ENCODE peak calls at places on chromosome 10, in four cellular contexts. L is stomach, R is sigmoid colon, S is K562. H is an unnamed sample.

GRCh38 chr10:112778579-112778978 is 171.5 kb upstream of the TCF7L2 start:
- DNase-seq in L (no peak), R (no peak), S (no peak), H (no peak)

GRCh38 chr10:77393821-77394501 is 243.6 kb downstream of the KCNMA1 start:
- DNase-seq in L (no peak), R (no peak), S (no peak), H (no peak)

GRCh38 chr10:68302503-68302823 is 29.4 kb upstream of the HNRNPH3 start:
- DNase-seq in L (no peak), R (no peak), S (no peak), H (no peak)

GRCh38 chr10:118767297-118768040 is 12.7 kb upstream of the CACUL1 start:
- DNase-seq in L (no peak), R (no peak), S (no peak), H (no peak)

GRCh38 chr10:22618081-22618785 is 96.1 kb downstream of the PIP4K2A start:
- DNase-seq in L (no peak), R (no peak), S (no peak), H (no peak)

GRCh38 chr10:117004627-117005453 is at the start of gene SHTN1:
- DNase-seq in L (peak; percentile 94), R (peak; percentile 82), S (peak; percentile 75), H (peak; percentile 79)

GRCh38 chr10:31317652-31318381 is 1.2 kb upstream of the ZEB1 start:
- DNase-seq in L (peak; percentile 64), R (no peak), S (peak; percentile 55), H (peak; percentile 95)

GRCh38 chr10:90286406-90286805 is 571.4 kb downstream of the HTR7 start:
- DNase-seq in L (no peak), R (no peak), S (no peak), H (no peak)

GRCh38 chr10:69951658-69952057 is 101.0 kb upstream of the MACROH2A2 start:
- DNase-seq in L (no peak), R (no peak), S (no peak), H (peak; percentile 8)

GRCh38 chr10:111707066-111707465 is 476.5 kb downstream of the GPAM start:
- DNase-seq in L (no peak), R (no peak), S (no peak), H (no peak)

GRCh38 chr10:34323197-34323596 is 491.9 kb downstream of the PARD3 start:
- DNase-seq in L (no peak), R (no peak), S (no peak), H (no peak)

GRCh38 chr10:114953047-114953446 is 15.1 kb downstream of the TRUB1 start:
- DNase-seq in L (no peak), R (no peak), S (no peak), H (no peak)

GRCh38 chr10:124997791-124998623 is 56.1 kb downstream of the ZRANB1 start:
- DNase-seq in L (no peak), R (peak; percentile 59), S (no peak), H (peak; percentile 66)

GRCh38 chr10:75400769-75401568 is 595 bp downstream of the ZNF503 start:
- DNase-seq in L (peak; percentile 58), R (peak; percentile 83), S (no peak), H (peak; percentile 84)

GRCh38 chr10:119750391-119751230 is 24.8 kb downstream of the INPP5F start:
- DNase-seq in L (peak; percentile 73), R (peak; percentile 89), S (peak; percentile 37), H (peak; percentile 80)

GRCh38 chr10:16950686-16951681 is 133.8 kb upstream of the RSU1 start:
- DNase-seq in L (no peak), R (no peak), S (peak; percentile 45), H (no peak)

GRCh38 chr10:110355922-110356627 is 51.4 kb upstream of the SMNDC1 start:
- DNase-seq in L (no peak), R (no peak), S (no peak), H (no peak)

GRCh38 chr10:110357871-110358270 is 53.2 kb upstream of the SMNDC1 start:
- DNase-seq in L (no peak), R (no peak), S (no peak), H (no peak)

GRCh38 chr10:110358278-110358677 is 53.6 kb upstream of the SMNDC1 start:
- DNase-seq in L (no peak), R (no peak), S (no peak), H (no peak)

GRCh38 chr10:110356628-110357245 is 52.0 kb upstream of the SMNDC1 start:
- DNase-seq in L (peak; percentile 51), R (no peak), S (no peak), H (peak; percentile 92)

DNA sequence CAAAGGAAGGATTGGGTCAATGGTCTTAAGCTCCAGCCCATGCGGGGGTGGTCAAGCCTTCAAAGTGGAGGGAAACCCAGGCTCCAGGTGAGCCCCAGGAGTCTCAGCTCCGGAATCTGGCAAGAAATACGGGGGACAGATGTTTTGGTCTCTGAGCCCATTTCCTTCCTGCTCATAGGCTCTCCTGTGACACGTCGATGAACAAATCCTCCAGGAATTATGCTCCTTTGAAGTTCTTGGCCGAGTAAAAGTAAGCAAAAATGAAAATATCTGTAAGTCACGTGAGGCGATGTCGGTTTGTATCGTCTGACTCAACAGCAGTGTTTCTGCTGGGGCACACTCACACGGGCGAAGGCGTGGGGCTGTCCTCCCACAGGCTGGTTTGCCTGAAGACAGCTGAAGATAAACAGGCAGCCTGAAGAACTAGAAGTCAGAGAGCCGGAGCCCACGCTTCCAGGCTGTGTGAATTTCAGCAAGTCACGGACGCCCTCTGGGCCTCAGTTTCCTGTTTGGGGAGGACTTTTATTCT is 52.6 kb upstream of the SMNDC1 start:
- DNase-seq in L (no peak), R (no peak), S (peak; percentile 22), H (peak; percentile 80)
- TF ChIP-seq POLR2A in L (no peak), R (no peak), S (no peak), H (no peak)

DNA sequence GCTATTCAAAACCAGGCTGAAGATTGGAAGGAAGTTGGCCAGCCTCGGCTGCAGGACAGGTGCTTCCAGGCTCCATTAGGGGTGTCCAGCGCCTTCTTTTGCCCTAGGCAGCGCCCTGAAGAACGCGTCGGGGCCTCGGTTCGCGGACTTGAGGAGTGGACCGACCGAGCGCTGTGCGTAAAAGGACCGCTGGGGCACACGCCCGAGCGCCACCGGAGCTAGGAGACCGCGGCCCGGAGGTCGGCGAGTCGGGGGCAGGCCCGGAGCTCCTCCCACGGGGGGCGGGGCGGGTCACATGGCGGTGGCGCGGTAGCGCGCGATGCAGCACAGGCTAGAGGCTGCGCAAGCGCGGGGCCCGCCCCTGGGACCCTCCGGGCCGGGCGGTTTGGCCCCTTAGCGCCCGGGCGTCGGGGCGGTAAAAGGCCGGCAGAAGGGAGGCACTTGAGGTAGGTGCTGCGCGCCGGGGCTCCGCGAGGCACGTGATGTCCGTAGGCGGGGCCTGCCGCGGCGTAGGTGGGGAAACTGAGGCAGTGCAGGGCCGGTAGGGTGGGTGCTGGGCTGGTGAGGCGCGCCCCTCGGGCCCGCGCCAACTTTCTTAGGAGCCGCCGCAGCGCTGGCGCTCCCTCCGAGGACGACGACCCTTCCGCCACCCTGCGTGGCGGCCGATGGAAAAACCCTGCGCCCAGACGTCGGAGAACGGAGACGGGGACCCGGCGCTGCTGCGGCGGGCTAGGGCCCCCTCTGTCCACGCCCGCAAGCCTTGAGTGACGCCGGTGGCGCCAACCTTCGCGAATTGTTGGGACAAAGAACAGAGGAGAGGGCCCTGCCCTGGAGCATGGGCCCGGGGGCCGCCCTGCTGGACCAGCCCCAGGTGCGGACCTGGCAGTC is at the start of gene PRXL2A:
- DNase-seq in L (peak; percentile 81), R (peak; percentile 91), S (peak; percentile 48), H (peak; percentile 95)
- TF ChIP-seq POLR2AphosphoS5 in L (peak; percentile 2), R (peak; percentile 55), S (no peak), H (peak; percentile 69)

GRCh38 chr10:44960098-44960480 is 487 bp downstream of the RASSF4 start:
- DNase-seq in L (no peak), R (no peak), S (no peak), H (no peak)

GRCh38 chr10:44960482-44961230 is 1.1 kb downstream of the RASSF4 start:
- DNase-seq in L (no peak), R (peak; percentile 63), S (no peak), H (peak; percentile 73)

GRCh38 chr10:44961931-44962750 is 2.5 kb downstream of the RASSF4 start:
- DNase-seq in L (no peak), R (no peak), S (no peak), H (peak; percentile 68)

GRCh38 chr10:44959243-44960097 is at the start of gene RASSF4:
- DNase-seq in L (peak; percentile 95), R (peak; percentile 96), S (peak; percentile 97), H (peak; percentile 99)

GRCh38 chr10:44961231-44961571 is 1.6 kb downstream of the RASSF4 start:
- DNase-seq in L (no peak), R (no peak), S (no peak), H (peak; percentile 74)
- H3K4me3 ChIP-seq in L (peak overlapping the region; percentile 60), R (peak overlapping the region; percentile 65), S (no peak overlapping the region), H (no peak overlapping the region)

DNA sequence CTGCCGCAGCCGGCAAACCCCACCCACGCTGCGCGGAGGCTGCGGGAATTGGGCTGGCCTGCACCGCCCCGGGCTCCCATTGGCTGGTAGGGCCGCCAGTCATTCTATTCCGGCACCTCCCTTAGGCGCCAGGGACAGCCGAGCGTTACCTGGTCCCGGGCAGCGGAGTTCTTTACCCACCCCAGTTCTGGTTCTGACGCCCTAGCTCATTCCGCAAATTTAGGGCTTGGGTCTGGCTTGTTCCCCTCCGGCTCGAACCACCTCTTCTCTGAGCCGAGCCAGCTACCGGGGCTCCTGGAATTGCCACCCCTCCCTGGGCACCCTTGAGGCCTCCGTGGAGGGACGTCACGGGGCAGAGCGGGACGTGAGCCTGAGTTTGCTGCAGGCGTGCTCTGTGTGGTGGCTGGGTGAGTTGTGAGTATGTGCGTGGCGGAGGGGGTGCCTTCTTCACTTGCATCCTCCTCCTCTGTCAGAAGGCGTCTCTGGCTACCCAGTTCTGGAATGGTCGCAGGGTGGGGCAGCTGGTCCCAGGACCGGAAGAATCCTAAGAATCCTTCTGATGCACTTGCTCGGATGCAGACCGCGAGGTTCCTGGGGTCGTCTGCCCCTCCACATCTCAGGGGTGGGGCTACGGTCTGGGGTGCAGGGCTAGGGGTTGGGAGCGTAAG is at the start of the genes PDZD7 and SFXN3:
- DNase-seq in L (peak; percentile 98), R (peak; percentile 98), S (peak; percentile 97), H (peak; percentile 99)
- TF ChIP-seq POLR2A in L (no peak), R (peak; percentile 76), S (no peak), H (no peak)

GRCh38 chr10:132422931-132423813 is 26.2 kb downstream of the PWWP2B start:
- DNase-seq in L (no peak), R (no peak), S (no peak), H (peak; percentile 83)
- TF ChIP-seq POLR2AphosphoS5 in L (no peak), R (no peak), S (no peak), H (peak; percentile 66)

DNA sequence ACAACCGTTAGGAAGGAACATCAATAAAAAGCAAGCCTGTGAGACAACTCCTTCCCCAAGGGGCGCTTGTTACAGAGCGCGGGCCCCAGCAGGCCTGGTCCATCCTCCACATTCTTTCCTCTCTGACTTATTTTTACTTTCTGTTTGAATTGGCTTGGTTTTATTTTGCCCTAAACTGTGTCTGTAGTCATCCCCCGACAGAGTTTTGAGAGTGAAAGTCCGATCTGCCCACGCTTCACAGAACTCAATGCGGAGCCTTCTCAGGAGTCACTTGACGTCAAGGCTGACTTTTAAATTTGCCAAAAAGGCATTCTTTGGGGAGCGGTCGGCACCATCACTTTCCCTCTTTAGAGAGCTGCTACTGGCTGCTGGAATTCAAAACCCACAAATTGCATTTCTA is 150.1 kb upstream of the KLF6 start:
- DNase-seq in L (no peak), R (no peak), S (no peak), H (no peak)
- H3K4me3 ChIP-seq in L (peak overlapping the region; percentile 3), R (peak overlapping the region; percentile 15), S (no peak overlapping the region), H (no peak overlapping the region)

GRCh38 chr10:103396789-103397087 is 312 bp downstream of the PDCD11 start:
- DNase-seq in L (no peak), R (no peak), S (peak; percentile 12), H (no peak)
- TF ChIP-seq POLR2A in L (no peak), R (no peak), S (no peak), H (no peak)

GRCh38 chr10:100346351-100346764 is 675 bp upstream of the SCD start:
- DNase-seq in L (peak; percentile 37), R (peak; percentile 75), S (peak; percentile 83), H (peak; percentile 90)
- TF ChIP-seq POLR2AphosphoS5 in L (no peak), R (no peak), S (no peak), H (no peak)

GRCh38 chr10:24262929-24263653 is 54.2 kb downstream of the KIAA1217 start:
- DNase-seq in L (no peak), R (no peak), S (no peak), H (no peak)
- H3K4me3 ChIP-seq in L (no peak overlapping the region), R (no peak overlapping the region), S (no peak overlapping the region), H (no peak overlapping the region)